ENCODE peak calls at places on chromosomes 16 and 17, in four cellular contexts. One of them, this sample, is unnamed.

GRCh38 chr16:2981177-2981898 is 1.1 kb upstream of the PKMYT1 start:
- DNase-seq in KBM-7: no peak
- DNase-seq in AG04450: no peak
- DNase-seq in AG04449: no peak
- DNase-seq in this sample: no peak

GRCh38 chr17:58279016-58279671 is 1.6 kb downstream of the MPO start:
- DNase-seq in KBM-7: no peak
- DNase-seq in AG04450: no peak
- DNase-seq in AG04449: no peak
- DNase-seq in this sample: peak; percentile 10

GRCh38 chr16:16154292-16154951 is 68.9 kb downstream of the ABCC6 start:
- DNase-seq in KBM-7: no peak
- DNase-seq in AG04450: no peak
- DNase-seq in AG04449: no peak
- DNase-seq in this sample: no peak

GRCh38 chr17:57645950-57646686 is 99.0 kb downstream of the CCDC182 start:
- DNase-seq in KBM-7: no peak
- DNase-seq in AG04450: no peak
- DNase-seq in AG04449: no peak
- DNase-seq in this sample: no peak

GRCh38 chr17:59840908-59841666 is 51.7 kb downstream of the TUBD1 start:
- DNase-seq in KBM-7: no peak
- DNase-seq in AG04450: no peak
- DNase-seq in AG04449: no peak
- DNase-seq in this sample: no peak

GRCh38 chr17:45428954-45429337 is 3.7 kb downstream of the ARHGAP27 start:
- DNase-seq in KBM-7: peak; percentile 54
- DNase-seq in AG04450: no peak
- DNase-seq in AG04449: no peak
- DNase-seq in this sample: no peak

GRCh38 chr17:28916302-28916934 is 13.5 kb upstream of the DHRS13 start:
- DNase-seq in KBM-7: peak; percentile 51
- DNase-seq in AG04450: no peak
- DNase-seq in AG04449: no peak
- DNase-seq in this sample: no peak

GRCh38 chr16:13921328-13921727 is 1.4 kb downstream of the ERCC4 start:
- DNase-seq in KBM-7: no peak
- DNase-seq in AG04450: no peak
- DNase-seq in AG04449: no peak
- DNase-seq in this sample: no peak

GRCh38 chr17:56902350-56902749 is 11.5 kb downstream of the TRIM25 start:
- DNase-seq in KBM-7: no peak
- DNase-seq in AG04450: no peak
- DNase-seq in AG04449: peak; percentile 24
- DNase-seq in this sample: no peak

GRCh38 chr16:66432429-66432828 is 5.3 kb downstream of the BEAN1 start:
- DNase-seq in KBM-7: no peak
- DNase-seq in AG04450: no peak
- DNase-seq in AG04449: no peak
- DNase-seq in this sample: no peak

GRCh38 chr16:54429029-54429428 is 142.4 kb upstream of the IRX3 start:
- DNase-seq in KBM-7: no peak
- DNase-seq in AG04450: no peak
- DNase-seq in AG04449: no peak
- DNase-seq in this sample: no peak

GRCh38 chr17:32330142-32330541 is 11.8 kb downstream of the C17orf75 start:
- DNase-seq in KBM-7: no peak
- DNase-seq in AG04450: no peak
- DNase-seq in AG04449: no peak
- DNase-seq in this sample: no peak

GRCh38 chr16:49482690-49483089 is 109.1 kb downstream of the C16orf78 start:
- DNase-seq in KBM-7: no peak
- DNase-seq in AG04450: no peak
- DNase-seq in AG04449: no peak
- DNase-seq in this sample: no peak

GRCh38 chr16:56669840-56670639 is 426 bp downstream of the MT1H start:
- DNase-seq in KBM-7: no peak
- DNase-seq in AG04450: no peak
- DNase-seq in AG04449: no peak
- DNase-seq in this sample: no peak

GRCh38 chr16:70578035-70578434 is 54.4 kb downstream of the SF3B3 start:
- DNase-seq in KBM-7: peak; percentile 9
- DNase-seq in AG04450: no peak
- DNase-seq in AG04449: no peak
- DNase-seq in this sample: no peak

GRCh38 chr17:2232244-2232638 is 71.3 kb downstream of the SMG6 start:
- DNase-seq in KBM-7: no peak
- DNase-seq in AG04450: no peak
- DNase-seq in AG04449: peak; percentile 88
- DNase-seq in this sample: peak; percentile 94

GRCh38 chr17:3865166-3865565 is 19.1 kb upstream of the NCBP3 start:
- DNase-seq in KBM-7: no peak
- DNase-seq in AG04450: no peak
- DNase-seq in AG04449: no peak
- DNase-seq in this sample: no peak

GRCh38 chr16:88358033-88358481 is 24.7 kb upstream of the ZNF469 start:
- DNase-seq in KBM-7: no peak
- DNase-seq in AG04450: no peak
- DNase-seq in AG04449: no peak
- DNase-seq in this sample: no peak

GRCh38 chr17:39596543-39597267 is 11.0 kb downstream of the NEUROD2 start:
- DNase-seq in KBM-7: no peak
- DNase-seq in AG04450: no peak
- DNase-seq in AG04449: no peak
- DNase-seq in this sample: no peak

GRCh38 chr17:38861399-38861843 is 7.9 kb upstream of the RPL23 start:
- DNase-seq in KBM-7: peak; percentile 72
- DNase-seq in AG04450: no peak
- DNase-seq in AG04449: no peak
- DNase-seq in this sample: no peak